ENCODE peak calls at places on chromosomes 3 and 15, in seven cellular contexts. One of them, this sample, is unnamed. For H3K9me3, the result is how much of the 10 kb centered on the place peaks cover.

GRCh38 chr15:84598250-84598649 is 2.6 kb upstream of the ZSCAN2 start:
- DNase-seq in uterus: peak
- DNase-seq in CD8-positive, alpha-beta T cell: peak
- DNase-seq in H1: no peak
- DNase-seq in AG04450: no peak
- DNase-seq in esophagus squamous epithelium: no peak
- DNase-seq in neuronal stem cell: no peak
- DNase-seq in this sample: no peak

GRCh38 chr15:64443747-64444621 is 16.4 kb upstream of the ZNF609 start:
- DNase-seq in uterus: peak
- DNase-seq in CD8-positive, alpha-beta T cell: no peak
- DNase-seq in H1: no peak
- DNase-seq in AG04450: peak
- DNase-seq in esophagus squamous epithelium: no peak
- DNase-seq in neuronal stem cell: no peak
- DNase-seq in this sample: no peak

GRCh38 chr3:140568842-140569520 is 108.9 kb upstream of the TRIM42 start:
- DNase-seq in uterus: no peak
- DNase-seq in CD8-positive, alpha-beta T cell: no peak
- DNase-seq in H1: no peak
- DNase-seq in AG04450: no peak
- DNase-seq in esophagus squamous epithelium: no peak
- DNase-seq in neuronal stem cell: no peak
- DNase-seq in this sample: no peak

GRCh38 chr3:139897759-139898158 is 37.2 kb upstream of the CLSTN2 start:
- DNase-seq in uterus: no peak
- DNase-seq in CD8-positive, alpha-beta T cell: no peak
- DNase-seq in H1: no peak
- DNase-seq in AG04450: no peak
- DNase-seq in esophagus squamous epithelium: no peak
- DNase-seq in neuronal stem cell: no peak
- DNase-seq in this sample: no peak

GRCh38 chr3:41836360-41837134 is 125.4 kb downstream of the ULK4 start:
- DNase-seq in uterus: no peak
- DNase-seq in CD8-positive, alpha-beta T cell: no peak
- DNase-seq in H1: no peak
- DNase-seq in AG04450: no peak
- DNase-seq in esophagus squamous epithelium: no peak
- DNase-seq in neuronal stem cell: no peak
- DNase-seq in this sample: no peak

GRCh38 chr3:13601692-13602080 is 52.8 kb downstream of the FBLN2 start:
- DNase-seq in uterus: no peak
- DNase-seq in CD8-positive, alpha-beta T cell: no peak
- DNase-seq in H1: no peak
- DNase-seq in AG04450: no peak
- DNase-seq in esophagus squamous epithelium: no peak
- DNase-seq in neuronal stem cell: no peak
- DNase-seq in this sample: no peak

GRCh38 chr3:14317057-14317553 is 85.3 kb upstream of the SLC6A6 start:
- DNase-seq in uterus: no peak
- DNase-seq in CD8-positive, alpha-beta T cell: no peak
- DNase-seq in H1: no peak
- DNase-seq in AG04450: no peak
- DNase-seq in esophagus squamous epithelium: no peak
- DNase-seq in neuronal stem cell: no peak
- DNase-seq in this sample: no peak

GRCh38 chr3:152400912-152401311 is 132.2 kb downstream of the MBNL1 start:
- DNase-seq in uterus: no peak
- DNase-seq in CD8-positive, alpha-beta T cell: no peak
- DNase-seq in H1: no peak
- DNase-seq in AG04450: peak
- DNase-seq in esophagus squamous epithelium: no peak
- DNase-seq in neuronal stem cell: no peak
- DNase-seq in this sample: no peak

GRCh38 chr15:99251436-99251821 is at the start of gene LRRC28:
- DNase-seq in uterus: no peak
- DNase-seq in CD8-positive, alpha-beta T cell: no peak
- DNase-seq in H1: no peak
- DNase-seq in AG04450: no peak
- DNase-seq in esophagus squamous epithelium: no peak
- DNase-seq in neuronal stem cell: no peak
- DNase-seq in this sample: no peak

GRCh38 chr3:160968731-160969130 is 136.4 kb downstream of the B3GALNT1 start:
- DNase-seq in uterus: no peak
- DNase-seq in CD8-positive, alpha-beta T cell: no peak
- DNase-seq in H1: no peak
- DNase-seq in AG04450: no peak
- DNase-seq in esophagus squamous epithelium: no peak
- DNase-seq in neuronal stem cell: no peak
- DNase-seq in this sample: no peak

GRCh38 chr15:62606376-62607164 is 436.0 kb upstream of the TPM1 start:
- DNase-seq in uterus: no peak
- DNase-seq in CD8-positive, alpha-beta T cell: no peak
- DNase-seq in H1: no peak
- DNase-seq in AG04450: peak
- DNase-seq in esophagus squamous epithelium: no peak
- DNase-seq in neuronal stem cell: no peak
- DNase-seq in this sample: no peak

GRCh38 chr3:61565569-61565968 is 4.2 kb downstream of the PTPRG start:
- DNase-seq in uterus: no peak
- DNase-seq in CD8-positive, alpha-beta T cell: no peak
- DNase-seq in H1: no peak
- DNase-seq in AG04450: no peak
- DNase-seq in esophagus squamous epithelium: no peak
- DNase-seq in neuronal stem cell: no peak
- DNase-seq in this sample: no peak

GRCh38 chr3:184177331-184177731 is 2.7 kb downstream of the AP2M1 start:
- DNase-seq in uterus: no peak
- DNase-seq in CD8-positive, alpha-beta T cell: no peak
- DNase-seq in H1: no peak
- DNase-seq in AG04450: no peak
- DNase-seq in esophagus squamous epithelium: no peak
- DNase-seq in neuronal stem cell: peak
- DNase-seq in this sample: no peak
- H3K27ac ChIP-seq in uterus: peak
- H3K27ac ChIP-seq in CD8-positive, alpha-beta T cell: no peak
- H3K27ac ChIP-seq in H1: peak
- H3K27ac ChIP-seq in AG04450: peak
- H3K27ac ChIP-seq in esophagus squamous epithelium: peak
- H3K27ac ChIP-seq in neuronal stem cell: peak
- H3K27ac ChIP-seq in this sample: no peak

GRCh38 chr3:36362216-36362615 is 18.1 kb upstream of the STAC start:
- DNase-seq in uterus: no peak
- DNase-seq in CD8-positive, alpha-beta T cell: no peak
- DNase-seq in H1: no peak
- DNase-seq in AG04450: no peak
- DNase-seq in esophagus squamous epithelium: no peak
- DNase-seq in neuronal stem cell: no peak
- DNase-seq in this sample: no peak
- H3K4me3 ChIP-seq in uterus: no peak
- H3K4me3 ChIP-seq in CD8-positive, alpha-beta T cell: no peak
- H3K4me3 ChIP-seq in H1: no peak
- H3K4me3 ChIP-seq in AG04450: no peak
- H3K4me3 ChIP-seq in esophagus squamous epithelium: no peak
- H3K4me3 ChIP-seq in neuronal stem cell: no peak
- H3K4me3 ChIP-seq in this sample: no peak

DNA sequence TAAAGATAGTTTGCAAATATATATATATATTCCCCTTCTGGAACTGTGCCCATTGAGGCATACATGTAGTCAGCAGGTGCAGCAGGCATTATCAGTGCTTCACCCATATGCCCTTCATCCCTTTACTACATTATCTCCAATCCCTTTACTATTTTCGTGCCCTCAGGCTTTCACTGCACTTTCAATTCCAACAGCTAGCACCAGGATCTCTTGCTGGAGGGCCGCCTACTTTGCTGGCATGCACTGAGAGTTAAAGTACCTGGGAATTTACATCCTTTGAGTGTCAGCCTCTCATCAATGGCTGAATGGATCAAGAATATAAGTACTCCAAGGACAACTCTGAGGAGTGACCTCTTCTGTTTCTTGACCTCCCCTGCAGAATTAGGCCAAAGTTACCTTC is 222.1 kb upstream of the CFAP20DC start:
- DNase-seq in uterus: no peak
- DNase-seq in CD8-positive, alpha-beta T cell: no peak
- DNase-seq in H1: no peak
- DNase-seq in AG04450: no peak
- DNase-seq in esophagus squamous epithelium: no peak
- DNase-seq in neuronal stem cell: no peak
- DNase-seq in this sample: no peak
- H3K9me3 ChIP-seq in uterus: under half
- H3K9me3 ChIP-seq in CD8-positive, alpha-beta T cell: under half
- H3K9me3 ChIP-seq in H1: under half
- H3K9me3 ChIP-seq in AG04450: under half
- H3K9me3 ChIP-seq in esophagus squamous epithelium: under half
- H3K9me3 ChIP-seq in neuronal stem cell: under half
- H3K9me3 ChIP-seq in this sample: under half

DNA sequence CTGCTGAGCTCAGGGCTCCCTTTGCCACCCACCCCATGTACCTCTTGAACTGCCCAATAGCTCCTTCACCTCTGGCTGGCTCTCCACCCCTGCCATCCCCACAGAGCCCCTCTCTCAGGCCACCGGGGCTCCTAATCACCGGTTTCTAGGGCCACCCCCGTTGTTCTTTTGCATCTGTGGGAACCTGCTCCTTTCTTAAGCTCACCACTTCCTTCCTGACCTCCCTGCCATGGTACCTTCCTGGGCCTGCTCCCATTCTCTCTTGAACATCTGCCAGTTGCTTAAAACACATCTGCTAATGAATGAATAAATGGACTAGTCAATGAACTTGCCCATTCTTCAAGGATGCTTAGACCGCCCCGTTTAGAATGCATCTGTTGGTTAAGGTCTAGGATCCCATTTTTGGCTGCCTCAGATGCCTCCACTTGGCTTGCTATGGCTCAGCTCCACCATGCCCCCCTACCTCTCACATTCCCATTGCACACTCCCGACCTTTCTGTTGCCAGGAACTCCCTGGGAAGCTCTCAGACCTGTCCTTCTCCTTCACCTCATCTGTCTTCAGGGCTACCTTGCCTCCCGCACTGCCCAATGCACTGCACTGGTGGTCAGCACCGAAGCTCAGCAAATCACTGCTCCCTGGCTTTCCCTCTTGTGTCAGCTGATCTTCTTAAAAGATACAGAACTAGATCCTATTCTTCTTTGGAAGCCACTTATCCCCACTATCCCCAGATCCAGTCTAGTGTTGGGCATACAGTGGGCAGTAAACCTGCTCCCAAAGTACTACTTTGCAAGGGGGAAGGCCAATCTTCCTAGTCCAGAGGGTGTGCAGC is 9.1 kb downstream of the AMOTL2 start:
- DNase-seq in uterus: no peak
- DNase-seq in CD8-positive, alpha-beta T cell: no peak
- DNase-seq in H1: no peak
- DNase-seq in AG04450: no peak
- DNase-seq in esophagus squamous epithelium: no peak
- DNase-seq in neuronal stem cell: no peak
- DNase-seq in this sample: no peak
- H3K27ac ChIP-seq in uterus: peak
- H3K27ac ChIP-seq in CD8-positive, alpha-beta T cell: no peak
- H3K27ac ChIP-seq in H1: peak
- H3K27ac ChIP-seq in AG04450: peak
- H3K27ac ChIP-seq in esophagus squamous epithelium: peak
- H3K27ac ChIP-seq in neuronal stem cell: peak
- H3K27ac ChIP-seq in this sample: no peak

GRCh38 chr15:90191795-90192494 is 9.2 kb upstream of the SEMA4B start:
- DNase-seq in uterus: peak
- DNase-seq in CD8-positive, alpha-beta T cell: peak
- DNase-seq in H1: no peak
- DNase-seq in AG04450: no peak
- DNase-seq in esophagus squamous epithelium: peak
- DNase-seq in neuronal stem cell: no peak
- DNase-seq in this sample: no peak
- H3K4me3 ChIP-seq in uterus: no peak
- H3K4me3 ChIP-seq in CD8-positive, alpha-beta T cell: no peak
- H3K4me3 ChIP-seq in H1: no peak
- H3K4me3 ChIP-seq in AG04450: no peak
- H3K4me3 ChIP-seq in esophagus squamous epithelium: peak
- H3K4me3 ChIP-seq in neuronal stem cell: peak
- H3K4me3 ChIP-seq in this sample: no peak

GRCh38 chr3:187873843-187874242 is 128.6 kb upstream of the BCL6 start:
- DNase-seq in uterus: no peak
- DNase-seq in CD8-positive, alpha-beta T cell: no peak
- DNase-seq in H1: no peak
- DNase-seq in AG04450: no peak
- DNase-seq in esophagus squamous epithelium: no peak
- DNase-seq in neuronal stem cell: no peak
- DNase-seq in this sample: no peak
- H3K9me3 ChIP-seq in uterus: under half
- H3K9me3 ChIP-seq in CD8-positive, alpha-beta T cell: under half
- H3K9me3 ChIP-seq in H1: under half
- H3K9me3 ChIP-seq in AG04450: under half
- H3K9me3 ChIP-seq in esophagus squamous epithelium: under half
- H3K9me3 ChIP-seq in neuronal stem cell: under half
- H3K9me3 ChIP-seq in this sample: under half